ENCODE peak calls at places on chromosomes 11 and 22, in nine cellular contexts. One of them, this sample, is unnamed.

GRCh38 chr22:49266561-49267519 is 560.8 kb downstream of the BRD1 start:
- DNase-seq in nephron progenitor cell: no peak
- DNase-seq in mucosa of descending colon: no peak
- DNase-seq in colonic mucosa: no peak
- DNase-seq in Peyer's patch: no peak
- DNase-seq in MM.1S: peak; percentile 58
- DNase-seq in kidney epithelial cell: no peak
- DNase-seq in right lobe of liver: no peak
- DNase-seq in cardiac muscle cell: no peak
- DNase-seq in this sample: no peak

GRCh38 chr11:44708063-44708462 is 18.7 kb upstream of the TSPAN18 start:
- DNase-seq in nephron progenitor cell: no peak
- DNase-seq in mucosa of descending colon: no peak
- DNase-seq in colonic mucosa: no peak
- DNase-seq in Peyer's patch: no peak
- DNase-seq in MM.1S: no peak
- DNase-seq in kidney epithelial cell: no peak
- DNase-seq in right lobe of liver: no peak
- DNase-seq in cardiac muscle cell: no peak
- DNase-seq in this sample: no peak

GRCh38 chr11:45924036-45924915 is 1.8 kb downstream of the LARGE2 start:
- DNase-seq in nephron progenitor cell: no peak
- DNase-seq in mucosa of descending colon: no peak
- DNase-seq in colonic mucosa: no peak
- DNase-seq in Peyer's patch: no peak
- DNase-seq in MM.1S: no peak
- DNase-seq in kidney epithelial cell: no peak
- DNase-seq in right lobe of liver: peak; percentile 46
- DNase-seq in cardiac muscle cell: no peak
- DNase-seq in this sample: no peak

GRCh38 chr11:87056091-87056490 is 18.4 kb downstream of the TMEM135 start:
- DNase-seq in nephron progenitor cell: no peak
- DNase-seq in mucosa of descending colon: no peak
- DNase-seq in colonic mucosa: no peak
- DNase-seq in Peyer's patch: no peak
- DNase-seq in MM.1S: no peak
- DNase-seq in kidney epithelial cell: no peak
- DNase-seq in right lobe of liver: no peak
- DNase-seq in cardiac muscle cell: no peak
- DNase-seq in this sample: no peak

GRCh38 chr11:113184498-113184897 is 129.9 kb upstream of the TTC12 start:
- DNase-seq in nephron progenitor cell: no peak
- DNase-seq in mucosa of descending colon: no peak
- DNase-seq in colonic mucosa: no peak
- DNase-seq in Peyer's patch: no peak
- DNase-seq in MM.1S: no peak
- DNase-seq in kidney epithelial cell: peak; percentile 52
- DNase-seq in right lobe of liver: no peak
- DNase-seq in cardiac muscle cell: no peak
- DNase-seq in this sample: peak; percentile 82

GRCh38 chr11:42974510-42974909 is 337.3 kb upstream of the API5 start:
- DNase-seq in nephron progenitor cell: no peak
- DNase-seq in mucosa of descending colon: peak; percentile 4
- DNase-seq in colonic mucosa: no peak
- DNase-seq in Peyer's patch: no peak
- DNase-seq in MM.1S: no peak
- DNase-seq in kidney epithelial cell: no peak
- DNase-seq in right lobe of liver: no peak
- DNase-seq in cardiac muscle cell: no peak
- DNase-seq in this sample: no peak

GRCh38 chr11:84468255-84468654 is 1158.9 kb downstream of the DLG2 start:
- DNase-seq in nephron progenitor cell: peak; percentile 2
- DNase-seq in mucosa of descending colon: no peak
- DNase-seq in colonic mucosa: no peak
- DNase-seq in Peyer's patch: no peak
- DNase-seq in MM.1S: no peak
- DNase-seq in kidney epithelial cell: peak; percentile 25
- DNase-seq in right lobe of liver: no peak
- DNase-seq in cardiac muscle cell: no peak
- DNase-seq in this sample: no peak

GRCh38 chr11:22340803-22341581 is 2.8 kb downstream of the SLC17A6 start:
- DNase-seq in nephron progenitor cell: peak; percentile 26
- DNase-seq in mucosa of descending colon: no peak
- DNase-seq in colonic mucosa: no peak
- DNase-seq in Peyer's patch: no peak
- DNase-seq in MM.1S: no peak
- DNase-seq in kidney epithelial cell: no peak
- DNase-seq in right lobe of liver: peak; percentile 47
- DNase-seq in cardiac muscle cell: peak; percentile 3
- DNase-seq in this sample: no peak

GRCh38 chr11:45089251-45089650 is 57.2 kb upstream of the PRDM11 start:
- DNase-seq in nephron progenitor cell: no peak
- DNase-seq in mucosa of descending colon: peak; percentile 49
- DNase-seq in colonic mucosa: peak; percentile 52
- DNase-seq in Peyer's patch: no peak
- DNase-seq in MM.1S: no peak
- DNase-seq in kidney epithelial cell: no peak
- DNase-seq in right lobe of liver: peak; percentile 77
- DNase-seq in cardiac muscle cell: no peak
- DNase-seq in this sample: peak; percentile 95

GRCh38 chr11:57478971-57479663 is 18.8 kb downstream of the RTN4RL2 start:
- DNase-seq in nephron progenitor cell: no peak
- DNase-seq in mucosa of descending colon: no peak
- DNase-seq in colonic mucosa: no peak
- DNase-seq in Peyer's patch: no peak
- DNase-seq in MM.1S: no peak
- DNase-seq in kidney epithelial cell: no peak
- DNase-seq in right lobe of liver: no peak
- DNase-seq in cardiac muscle cell: no peak
- DNase-seq in this sample: no peak

GRCh38 chr22:26985217-26985616 is 327.8 kb downstream of the MIAT start:
- DNase-seq in nephron progenitor cell: no peak
- DNase-seq in mucosa of descending colon: no peak
- DNase-seq in colonic mucosa: no peak
- DNase-seq in Peyer's patch: no peak
- DNase-seq in MM.1S: no peak
- DNase-seq in kidney epithelial cell: no peak
- DNase-seq in right lobe of liver: no peak
- DNase-seq in cardiac muscle cell: no peak
- DNase-seq in this sample: no peak

GRCh38 chr11:81470446-81470845 is 1263.2 kb downstream of the FAM181B start:
- DNase-seq in nephron progenitor cell: no peak
- DNase-seq in mucosa of descending colon: peak; percentile 21
- DNase-seq in colonic mucosa: peak; percentile 19
- DNase-seq in Peyer's patch: no peak
- DNase-seq in MM.1S: no peak
- DNase-seq in kidney epithelial cell: no peak
- DNase-seq in right lobe of liver: peak; percentile 76
- DNase-seq in cardiac muscle cell: no peak
- DNase-seq in this sample: no peak

GRCh38 chr22:30561402-30562154 is 12.9 kb downstream of the GAL3ST1 start:
- DNase-seq in nephron progenitor cell: no peak
- DNase-seq in mucosa of descending colon: no peak
- DNase-seq in colonic mucosa: no peak
- DNase-seq in Peyer's patch: no peak
- DNase-seq in MM.1S: no peak
- DNase-seq in kidney epithelial cell: no peak
- DNase-seq in right lobe of liver: no peak
- DNase-seq in cardiac muscle cell: no peak
- DNase-seq in this sample: no peak

GRCh38 chr11:109864161-109864661 is 229.0 kb upstream of the ZC3H12C start:
- DNase-seq in nephron progenitor cell: peak; percentile 3
- DNase-seq in mucosa of descending colon: no peak
- DNase-seq in colonic mucosa: no peak
- DNase-seq in Peyer's patch: no peak
- DNase-seq in MM.1S: no peak
- DNase-seq in kidney epithelial cell: peak; percentile 35
- DNase-seq in right lobe of liver: no peak
- DNase-seq in cardiac muscle cell: peak; percentile 15
- DNase-seq in this sample: no peak

GRCh38 chr11:127470485-127470884 is 469.9 kb upstream of the KIRREL3 start:
- DNase-seq in nephron progenitor cell: peak; percentile 31
- DNase-seq in mucosa of descending colon: peak; percentile 33
- DNase-seq in colonic mucosa: no peak
- DNase-seq in Peyer's patch: no peak
- DNase-seq in MM.1S: peak; percentile 18
- DNase-seq in kidney epithelial cell: no peak
- DNase-seq in right lobe of liver: no peak
- DNase-seq in cardiac muscle cell: peak; percentile 39
- DNase-seq in this sample: no peak
- TF ChIP-seq CTCF in nephron progenitor cell: peak; percentile 49
- TF ChIP-seq CTCF in mucosa of descending colon: no peak
- TF ChIP-seq CTCF in colonic mucosa: peak; percentile 34
- TF ChIP-seq CTCF in Peyer's patch: no peak
- TF ChIP-seq CTCF in MM.1S: peak; percentile 32
- TF ChIP-seq CTCF in kidney epithelial cell: peak; percentile 58
- TF ChIP-seq CTCF in right lobe of liver: peak; percentile 68
- TF ChIP-seq CTCF in cardiac muscle cell: no peak
- TF ChIP-seq CTCF in this sample: no peak

DNA sequence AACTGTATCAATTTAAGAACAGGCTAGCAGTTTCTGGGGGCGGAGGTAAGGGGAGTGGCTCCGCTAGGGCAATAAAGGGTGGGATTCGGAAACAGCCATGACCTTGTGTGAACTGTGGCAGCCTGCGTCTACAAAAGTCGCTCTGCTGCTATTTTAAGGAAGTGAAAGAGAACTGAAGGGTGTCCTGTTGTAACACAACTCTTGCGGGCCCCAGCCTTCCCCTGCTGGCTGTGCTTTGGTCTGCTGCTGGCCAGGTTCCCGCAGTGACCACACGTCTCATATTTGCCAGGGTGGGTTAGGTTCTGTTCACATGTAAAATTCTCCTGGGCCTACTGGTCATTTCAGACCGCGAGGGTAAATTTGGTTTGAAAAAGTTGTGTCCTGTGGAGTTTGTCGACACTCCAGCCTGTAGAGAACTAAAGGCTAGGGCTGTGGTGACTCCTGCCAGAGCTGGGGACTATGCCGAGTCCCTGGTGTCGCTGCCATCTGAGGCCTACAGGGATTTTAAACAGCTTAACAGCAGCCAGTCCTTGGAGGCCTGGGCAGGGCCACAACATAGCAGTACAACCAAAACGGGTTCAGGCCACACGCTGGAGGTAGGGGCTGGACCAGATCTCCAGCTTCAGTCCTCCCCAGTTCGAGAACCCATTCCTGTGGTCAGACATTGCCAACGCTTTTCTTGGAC is 1.1 kb upstream of the PPFIBP2 start:
- DNase-seq in nephron progenitor cell: peak; percentile 38
- DNase-seq in mucosa of descending colon: peak; percentile 77
- DNase-seq in colonic mucosa: peak; percentile 68
- DNase-seq in Peyer's patch: peak; percentile 71
- DNase-seq in MM.1S: peak; percentile 85
- DNase-seq in kidney epithelial cell: no peak
- DNase-seq in right lobe of liver: peak; percentile 72
- DNase-seq in cardiac muscle cell: peak; percentile 75
- DNase-seq in this sample: peak; percentile 33
- TF ChIP-seq CTCF in nephron progenitor cell: no peak
- TF ChIP-seq CTCF in mucosa of descending colon: no peak
- TF ChIP-seq CTCF in colonic mucosa: no peak
- TF ChIP-seq CTCF in Peyer's patch: no peak
- TF ChIP-seq CTCF in MM.1S: no peak
- TF ChIP-seq CTCF in kidney epithelial cell: no peak
- TF ChIP-seq CTCF in right lobe of liver: no peak
- TF ChIP-seq CTCF in cardiac muscle cell: no peak
- TF ChIP-seq CTCF in this sample: peak; percentile 24

GRCh38 chr11:17845431-17845881 is 110.9 kb downstream of the KCNC1 start:
- DNase-seq in nephron progenitor cell: no peak
- DNase-seq in mucosa of descending colon: no peak
- DNase-seq in colonic mucosa: no peak
- DNase-seq in Peyer's patch: no peak
- DNase-seq in MM.1S: no peak
- DNase-seq in kidney epithelial cell: no peak
- DNase-seq in right lobe of liver: no peak
- DNase-seq in cardiac muscle cell: no peak
- DNase-seq in this sample: peak; percentile 73

GRCh38 chr11:17848709-17849108 is 114.1 kb downstream of the KCNC1 start:
- DNase-seq in nephron progenitor cell: no peak
- DNase-seq in mucosa of descending colon: no peak
- DNase-seq in colonic mucosa: no peak
- DNase-seq in Peyer's patch: no peak
- DNase-seq in MM.1S: no peak
- DNase-seq in kidney epithelial cell: no peak
- DNase-seq in right lobe of liver: no peak
- DNase-seq in cardiac muscle cell: no peak
- DNase-seq in this sample: no peak

GRCh38 chr11:17852246-17852645 is 117.7 kb downstream of the KCNC1 start:
- DNase-seq in nephron progenitor cell: no peak
- DNase-seq in mucosa of descending colon: no peak
- DNase-seq in colonic mucosa: no peak
- DNase-seq in Peyer's patch: no peak
- DNase-seq in MM.1S: no peak
- DNase-seq in kidney epithelial cell: no peak
- DNase-seq in right lobe of liver: no peak
- DNase-seq in cardiac muscle cell: no peak
- DNase-seq in this sample: no peak

GRCh38 chr11:17851697-17852096 is 117.1 kb downstream of the KCNC1 start:
- DNase-seq in nephron progenitor cell: no peak
- DNase-seq in mucosa of descending colon: no peak
- DNase-seq in colonic mucosa: no peak
- DNase-seq in Peyer's patch: no peak
- DNase-seq in MM.1S: no peak
- DNase-seq in kidney epithelial cell: no peak
- DNase-seq in right lobe of liver: no peak
- DNase-seq in cardiac muscle cell: no peak
- DNase-seq in this sample: no peak

DNA sequence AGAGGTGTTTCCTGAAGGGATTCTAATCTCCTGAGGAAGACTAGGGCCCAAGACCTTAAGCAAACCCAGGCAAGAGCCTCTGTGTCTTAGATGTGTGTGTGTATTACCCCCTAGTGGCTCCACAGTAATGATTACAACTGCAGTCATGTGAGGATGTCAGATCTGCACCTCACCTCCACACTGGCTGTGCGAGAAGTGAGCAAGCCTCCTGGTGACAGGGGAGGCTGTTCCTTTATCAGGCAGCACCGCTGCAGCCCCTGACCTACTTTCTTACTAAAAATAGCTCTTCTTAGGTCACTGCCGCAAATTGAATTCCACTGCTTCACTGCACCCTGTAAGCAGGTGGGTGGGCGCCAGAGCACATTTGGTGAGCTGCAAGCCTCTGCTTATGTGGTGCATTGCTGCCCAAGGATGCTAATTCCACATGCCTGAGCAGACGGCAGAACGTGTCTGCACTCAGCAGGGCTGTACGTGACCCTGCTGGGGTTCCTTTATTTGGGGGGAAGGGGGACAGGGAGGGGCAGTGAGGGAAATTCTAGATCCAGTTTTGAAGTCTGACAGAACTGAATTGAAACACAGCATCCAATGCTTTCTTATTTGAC is 112.4 kb downstream of the KCNC1 start:
- DNase-seq in nephron progenitor cell: peak; percentile 3
- DNase-seq in mucosa of descending colon: no peak
- DNase-seq in colonic mucosa: no peak
- DNase-seq in Peyer's patch: no peak
- DNase-seq in MM.1S: no peak
- DNase-seq in kidney epithelial cell: no peak
- DNase-seq in right lobe of liver: no peak
- DNase-seq in cardiac muscle cell: peak; percentile 66
- DNase-seq in this sample: no peak
- TF ChIP-seq CTCF in nephron progenitor cell: no peak
- TF ChIP-seq CTCF in mucosa of descending colon: no peak
- TF ChIP-seq CTCF in colonic mucosa: no peak
- TF ChIP-seq CTCF in Peyer's patch: no peak
- TF ChIP-seq CTCF in MM.1S: no peak
- TF ChIP-seq CTCF in kidney epithelial cell: no peak
- TF ChIP-seq CTCF in right lobe of liver: no peak
- TF ChIP-seq CTCF in cardiac muscle cell: peak; percentile 26
- TF ChIP-seq CTCF in this sample: peak; percentile 39

GRCh38 chr11:116170526-116171120 is 602.2 kb downstream of the BUD13 start:
- DNase-seq in nephron progenitor cell: no peak
- DNase-seq in mucosa of descending colon: peak; percentile 34
- DNase-seq in colonic mucosa: peak; percentile 24
- DNase-seq in Peyer's patch: no peak
- DNase-seq in MM.1S: no peak
- DNase-seq in kidney epithelial cell: no peak
- DNase-seq in right lobe of liver: no peak
- DNase-seq in cardiac muscle cell: no peak
- DNase-seq in this sample: no peak
- TF ChIP-seq CTCF in nephron progenitor cell: peak; percentile 29
- TF ChIP-seq CTCF in mucosa of descending colon: no peak
- TF ChIP-seq CTCF in colonic mucosa: peak; percentile 22
- TF ChIP-seq CTCF in Peyer's patch: no peak
- TF ChIP-seq CTCF in MM.1S: peak; percentile 27
- TF ChIP-seq CTCF in kidney epithelial cell: peak; percentile 61
- TF ChIP-seq CTCF in right lobe of liver: no peak
- TF ChIP-seq CTCF in cardiac muscle cell: no peak
- TF ChIP-seq CTCF in this sample: no peak